ENCODE peak calls at places on chromosomes 11 and 22, in five cellular contexts. One of them, this sample, is unnamed.

GRCh38 chr22:34638128-34638527 is 427.8 kb upstream of the ISX start:
- DNase-seq in WTC11: no peak
- DNase-seq in fibroblast of villous mesenchyme: no peak
- DNase-seq in spleen: no peak
- DNase-seq in RWPE1: no peak
- DNase-seq in this sample: no peak

GRCh38 chr11:128180446-128181089 is 406.8 kb downstream of the ETS1 start:
- DNase-seq in WTC11: no peak
- DNase-seq in fibroblast of villous mesenchyme: peak
- DNase-seq in spleen: no peak
- DNase-seq in RWPE1: peak
- DNase-seq in this sample: no peak

GRCh38 chr11:120482149-120482548 is 29.4 kb upstream of the GRIK4 start:
- DNase-seq in WTC11: no peak
- DNase-seq in fibroblast of villous mesenchyme: peak
- DNase-seq in spleen: no peak
- DNase-seq in RWPE1: no peak
- DNase-seq in this sample: no peak

GRCh38 chr11:112265659-112266409 is 5.2 kb upstream of the PLET1 start:
- DNase-seq in WTC11: no peak
- DNase-seq in fibroblast of villous mesenchyme: peak
- DNase-seq in spleen: no peak
- DNase-seq in RWPE1: no peak
- DNase-seq in this sample: no peak

GRCh38 chr11:124643605-124644425 is 21.2 kb downstream of the TBRG1 start:
- DNase-seq in WTC11: no peak
- DNase-seq in fibroblast of villous mesenchyme: peak
- DNase-seq in spleen: no peak
- DNase-seq in RWPE1: no peak
- DNase-seq in this sample: no peak

GRCh38 chr11:80855975-80856524 is 1415.2 kb upstream of the TENM4 start:
- DNase-seq in WTC11: no peak
- DNase-seq in fibroblast of villous mesenchyme: peak
- DNase-seq in spleen: no peak
- DNase-seq in RWPE1: peak
- DNase-seq in this sample: no peak

GRCh38 chr11:123193742-123194141 is 1.3 kb downstream of the CLMP start:
- DNase-seq in WTC11: no peak
- DNase-seq in fibroblast of villous mesenchyme: peak
- DNase-seq in spleen: no peak
- DNase-seq in RWPE1: no peak
- DNase-seq in this sample: no peak

GRCh38 chr11:134360050-134360835 is 28.5 kb downstream of the GLB1L2 start:
- DNase-seq in WTC11: peak
- DNase-seq in fibroblast of villous mesenchyme: peak
- DNase-seq in spleen: peak
- DNase-seq in RWPE1: peak
- DNase-seq in this sample: peak

GRCh38 chr11:8239536-8240228 is 24.0 kb downstream of the LMO1 start:
- DNase-seq in WTC11: no peak
- DNase-seq in fibroblast of villous mesenchyme: no peak
- DNase-seq in spleen: no peak
- DNase-seq in RWPE1: no peak
- DNase-seq in this sample: no peak

GRCh38 chr11:118602331-118602730 is 5.1 kb upstream of the PHLDB1 start:
- DNase-seq in WTC11: no peak
- DNase-seq in fibroblast of villous mesenchyme: peak
- DNase-seq in spleen: peak
- DNase-seq in RWPE1: no peak
- DNase-seq in this sample: no peak

GRCh38 chr11:66841861-66842260 is 1.4 kb upstream of the RCE1 start:
- DNase-seq in WTC11: no peak
- DNase-seq in fibroblast of villous mesenchyme: no peak
- DNase-seq in spleen: no peak
- DNase-seq in RWPE1: no peak
- DNase-seq in this sample: no peak

GRCh38 chr11:106442032-106442431 is 364.6 kb downstream of the AASDHPPT start:
- DNase-seq in WTC11: no peak
- DNase-seq in fibroblast of villous mesenchyme: no peak
- DNase-seq in spleen: no peak
- DNase-seq in RWPE1: no peak
- DNase-seq in this sample: no peak

GRCh38 chr11:12507391-12507790 is 130.0 kb downstream of the PARVA start:
- DNase-seq in WTC11: no peak
- DNase-seq in fibroblast of villous mesenchyme: no peak
- DNase-seq in spleen: no peak
- DNase-seq in RWPE1: no peak
- DNase-seq in this sample: no peak

GRCh38 chr11:61025819-61026120 is 54.3 kb downstream of the CD6 start:
- DNase-seq in WTC11: no peak
- DNase-seq in fibroblast of villous mesenchyme: no peak
- DNase-seq in spleen: no peak
- DNase-seq in RWPE1: no peak
- DNase-seq in this sample: no peak

GRCh38 chr22:37918580-37919274 is 12.6 kb downstream of the MICALL1 start:
- DNase-seq in WTC11: no peak
- DNase-seq in fibroblast of villous mesenchyme: no peak
- DNase-seq in spleen: no peak
- DNase-seq in RWPE1: no peak
- DNase-seq in this sample: no peak

GRCh38 chr11:59669611-59670009 is 773 bp upstream of the PATL1 start:
- DNase-seq in WTC11: peak
- DNase-seq in fibroblast of villous mesenchyme: peak
- DNase-seq in spleen: peak
- DNase-seq in RWPE1: peak
- DNase-seq in this sample: peak

GRCh38 chr11:73192272-73192671 is 25.8 kb upstream of the P2RY2 start:
- DNase-seq in WTC11: peak
- DNase-seq in fibroblast of villous mesenchyme: no peak
- DNase-seq in spleen: no peak
- DNase-seq in RWPE1: peak
- DNase-seq in this sample: no peak

GRCh38 chr11:64571410-64572091 is 19.5 kb upstream of the SLC22A12 start:
- DNase-seq in WTC11: peak
- DNase-seq in fibroblast of villous mesenchyme: peak
- DNase-seq in spleen: peak
- DNase-seq in RWPE1: peak
- DNase-seq in this sample: no peak

GRCh38 chr11:98100689-98101088 is 920.1 kb upstream of the CNTN5 start:
- DNase-seq in WTC11: no peak
- DNase-seq in fibroblast of villous mesenchyme: no peak
- DNase-seq in spleen: no peak
- DNase-seq in RWPE1: no peak
- DNase-seq in this sample: no peak

GRCh38 chr22:19430890-19431541 is 517 bp downstream of the HIRA start:
- DNase-seq in WTC11: peak
- DNase-seq in fibroblast of villous mesenchyme: peak
- DNase-seq in spleen: peak
- DNase-seq in RWPE1: no peak
- DNase-seq in this sample: peak

GRCh38 chr11:128330203-128330602 is 257.2 kb downstream of the ETS1 start:
- DNase-seq in WTC11: no peak
- DNase-seq in fibroblast of villous mesenchyme: no peak
- DNase-seq in spleen: peak
- DNase-seq in RWPE1: no peak
- DNase-seq in this sample: no peak

GRCh38 chr11:58027341-58027740 is 3.4 kb upstream of the OR6Q1 start:
- DNase-seq in WTC11: no peak
- DNase-seq in fibroblast of villous mesenchyme: peak
- DNase-seq in spleen: no peak
- DNase-seq in RWPE1: no peak
- DNase-seq in this sample: no peak

GRCh38 chr11:44453213-44453612 is 112.2 kb upstream of the CD82 start:
- DNase-seq in WTC11: no peak
- DNase-seq in fibroblast of villous mesenchyme: peak
- DNase-seq in spleen: no peak
- DNase-seq in RWPE1: no peak
- DNase-seq in this sample: no peak

GRCh38 chr11:62552931-62553838 is 6.6 kb upstream of the AHNAK start:
- DNase-seq in WTC11: peak
- DNase-seq in fibroblast of villous mesenchyme: peak
- DNase-seq in spleen: peak
- DNase-seq in RWPE1: peak
- DNase-seq in this sample: no peak

GRCh38 chr11:10181811-10182210 is 112.2 kb downstream of the SBF2 start:
- DNase-seq in WTC11: no peak
- DNase-seq in fibroblast of villous mesenchyme: peak
- DNase-seq in spleen: no peak
- DNase-seq in RWPE1: peak
- DNase-seq in this sample: no peak
- TF ChIP-seq CTCF in WTC11: no peak
- TF ChIP-seq CTCF in fibroblast of villous mesenchyme: peak
- TF ChIP-seq CTCF in spleen: no peak
- TF ChIP-seq CTCF in RWPE1: peak
- TF ChIP-seq CTCF in this sample: peak

GRCh38 chr22:46390652-46391301 is 55.3 kb downstream of the TRMU start:
- DNase-seq in WTC11: no peak
- DNase-seq in fibroblast of villous mesenchyme: peak
- DNase-seq in spleen: no peak
- DNase-seq in RWPE1: peak
- DNase-seq in this sample: no peak
- TF ChIP-seq CTCF in WTC11: no peak
- TF ChIP-seq CTCF in fibroblast of villous mesenchyme: peak
- TF ChIP-seq CTCF in spleen: no peak
- TF ChIP-seq CTCF in RWPE1: peak
- TF ChIP-seq CTCF in this sample: no peak

DNA sequence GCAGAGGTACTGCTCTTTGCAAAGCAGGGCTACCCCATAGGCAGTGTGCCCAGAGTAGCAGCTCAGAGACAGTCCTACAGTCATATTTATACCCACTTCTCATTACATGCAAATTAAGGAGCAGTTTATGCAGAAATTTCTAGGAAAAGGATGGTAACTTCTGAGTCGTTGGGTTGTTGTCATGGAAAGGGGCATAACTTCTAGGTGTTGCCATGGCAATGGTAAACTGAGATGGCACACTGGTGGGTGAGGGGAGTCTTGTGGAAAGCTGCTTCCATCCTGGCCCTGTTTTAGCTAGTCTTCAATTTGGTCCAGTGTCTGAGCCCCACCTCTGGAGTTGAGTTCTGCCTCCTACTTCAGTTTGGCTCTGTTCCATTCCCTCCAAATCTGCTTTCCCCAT is 77.4 kb downstream of the MN1 start:
- DNase-seq in WTC11: no peak
- DNase-seq in fibroblast of villous mesenchyme: no peak
- DNase-seq in spleen: no peak
- DNase-seq in RWPE1: no peak
- DNase-seq in this sample: no peak
- TF ChIP-seq CTCF in WTC11: no peak
- TF ChIP-seq CTCF in fibroblast of villous mesenchyme: no peak
- TF ChIP-seq CTCF in spleen: no peak
- TF ChIP-seq CTCF in RWPE1: no peak
- TF ChIP-seq CTCF in this sample: no peak

DNA sequence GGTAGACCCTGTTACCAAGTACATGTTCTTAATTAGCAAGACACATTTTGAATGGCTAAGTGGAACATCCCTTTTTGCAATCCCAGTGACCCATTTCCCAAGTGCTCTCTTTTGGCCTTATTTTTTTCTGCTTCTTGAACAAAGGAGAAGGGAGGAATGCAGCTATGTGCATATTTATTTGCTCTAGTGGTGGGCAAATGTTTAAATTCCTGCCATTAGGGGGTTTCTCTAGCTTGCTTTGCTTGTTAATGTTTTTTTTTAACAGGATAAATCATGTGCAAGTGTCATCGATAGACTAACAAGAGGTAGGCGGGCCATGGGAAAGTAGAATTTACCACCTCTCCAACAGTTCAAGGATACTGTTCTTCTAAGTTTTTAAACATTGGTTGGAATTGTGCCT is 135.6 kb downstream of the COMMD9 start:
- DNase-seq in WTC11: no peak
- DNase-seq in fibroblast of villous mesenchyme: no peak
- DNase-seq in spleen: no peak
- DNase-seq in RWPE1: no peak
- DNase-seq in this sample: no peak
- TF ChIP-seq CTCF in WTC11: no peak
- TF ChIP-seq CTCF in fibroblast of villous mesenchyme: peak
- TF ChIP-seq CTCF in spleen: no peak
- TF ChIP-seq CTCF in RWPE1: no peak
- TF ChIP-seq CTCF in this sample: peak

GRCh38 chr22:49350441-49351121 is 477.1 kb downstream of the BRD1 start:
- DNase-seq in WTC11: peak
- DNase-seq in fibroblast of villous mesenchyme: no peak
- DNase-seq in spleen: peak
- DNase-seq in RWPE1: no peak
- DNase-seq in this sample: no peak
- TF ChIP-seq CTCF in WTC11: no peak
- TF ChIP-seq CTCF in fibroblast of villous mesenchyme: no peak
- TF ChIP-seq CTCF in spleen: no peak
- TF ChIP-seq CTCF in RWPE1: no peak
- TF ChIP-seq CTCF in this sample: no peak

DNA sequence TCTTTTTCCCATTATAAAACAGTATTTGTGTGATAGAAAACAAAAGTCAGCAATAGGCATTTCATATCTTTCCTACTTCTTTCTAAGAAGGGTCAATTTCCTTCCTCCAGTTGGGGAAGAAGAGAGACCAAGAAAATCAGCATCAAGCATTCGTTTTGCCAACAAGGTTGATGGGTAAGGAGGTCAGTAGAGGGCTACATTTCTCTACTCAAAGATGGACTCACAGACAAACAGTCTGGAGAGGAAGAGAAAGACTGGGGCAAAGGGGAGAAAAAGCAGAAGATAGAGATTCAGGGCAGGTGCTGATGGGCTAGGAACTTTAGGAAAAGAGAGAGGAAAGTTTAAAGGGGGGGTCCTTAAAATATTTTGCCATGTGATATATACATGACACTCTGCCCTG is 8.6 kb upstream of the MTNR1B start:
- DNase-seq in WTC11: no peak
- DNase-seq in fibroblast of villous mesenchyme: peak
- DNase-seq in spleen: no peak
- DNase-seq in RWPE1: no peak
- DNase-seq in this sample: no peak
- TF ChIP-seq CTCF in WTC11: no peak
- TF ChIP-seq CTCF in fibroblast of villous mesenchyme: no peak
- TF ChIP-seq CTCF in spleen: no peak
- TF ChIP-seq CTCF in RWPE1: no peak
- TF ChIP-seq CTCF in this sample: no peak

GRCh38 chr22:39408807-39409206 is 9.2 kb downstream of the TAB1 start:
- DNase-seq in WTC11: no peak
- DNase-seq in fibroblast of villous mesenchyme: no peak
- DNase-seq in spleen: no peak
- DNase-seq in RWPE1: no peak
- DNase-seq in this sample: no peak
- TF ChIP-seq CTCF in WTC11: no peak
- TF ChIP-seq CTCF in fibroblast of villous mesenchyme: no peak
- TF ChIP-seq CTCF in spleen: no peak
- TF ChIP-seq CTCF in RWPE1: no peak
- TF ChIP-seq CTCF in this sample: no peak

GRCh38 chr11:68690671-68691401 is 6.5 kb downstream of the GAL start:
- DNase-seq in WTC11: no peak
- DNase-seq in fibroblast of villous mesenchyme: peak
- DNase-seq in spleen: no peak
- DNase-seq in RWPE1: no peak
- DNase-seq in this sample: no peak
- TF ChIP-seq CTCF in WTC11: no peak
- TF ChIP-seq CTCF in fibroblast of villous mesenchyme: peak
- TF ChIP-seq CTCF in spleen: no peak
- TF ChIP-seq CTCF in RWPE1: no peak
- TF ChIP-seq CTCF in this sample: no peak